ENCODE peak calls at places on chromosomes 1 and 21, in five cellular contexts. E, O, I, W and Q are unnamed samples.

GRCh38 chr1:247360991-247361721 is 29.5 kb upstream of the ZNF496 start:
- DNase-seq in E (no peak), O (no peak), I (no peak), W (no peak), Q (peak)

GRCh38 chr1:155064109-155064812 is 721 bp downstream of the EFNA4 start:
- DNase-seq in E (no peak), W (peak), O (no peak), I (no peak), Q (peak)

GRCh38 chr1:183734600-183735036 is 70.3 kb upstream of the RGL1 start:
- DNase-seq in E (no peak), W (no peak), O (no peak), I (no peak), Q (peak)

GRCh38 chr21:42097860-42098259 is 26.7 kb downstream of the UMODL1 start:
- DNase-seq in I (no peak), O (peak), E (no peak), W (no peak), Q (peak)

GRCh38 chr1:178768423-178768822 is 43.4 kb downstream of the RALGPS2 start:
- DNase-seq in W (peak), I (peak), E (no peak), O (no peak), Q (no peak)

GRCh38 chr1:41342774-41343355 is 18.4 kb upstream of the FOXO6 start:
- DNase-seq in O (no peak), E (no peak), W (no peak), I (no peak), Q (no peak)

GRCh38 chr1:170402451-170403311 is 129.3 kb upstream of the GORAB start:
- DNase-seq in I (no peak), E (no peak), W (no peak), O (no peak), Q (no peak)

GRCh38 chr1:78560811-78561210 is 59.4 kb upstream of the IFI44L start:
- DNase-seq in O (no peak), I (no peak), E (no peak), W (no peak), Q (no peak)

GRCh38 chr21:28410264-28410663 is 582.4 kb downstream of the LTN1 start:
- DNase-seq in I (no peak), W (peak), E (no peak), O (no peak), Q (no peak)

GRCh38 chr1:220895412-220895946 is 16.2 kb downstream of the HLX start:
- DNase-seq in E (no peak), W (no peak), I (no peak), O (no peak), Q (no peak)

GRCh38 chr1:16183157-16183556 is 27.3 kb upstream of the EPHA2 start:
- DNase-seq in W (no peak), E (no peak), O (no peak), I (no peak), Q (peak)

GRCh38 chr1:198520524-198521254 is 19.8 kb downstream of the ATP6V1G3 start:
- DNase-seq in E (peak), I (no peak), W (no peak), O (no peak), Q (no peak)

GRCh38 chr1:6233376-6233775 is 2.4 kb downstream of the ICMT start:
- DNase-seq in E (no peak), O (no peak), I (no peak), W (no peak), Q (no peak)

GRCh38 chr1:84688461-84689061 is 1.7 kb downstream of the SSX2IP start:
- DNase-seq in O (no peak), E (no peak), I (peak), W (no peak), Q (no peak)

GRCh38 chr1:218886472-218886871 is 287.2 kb upstream of the LYPLAL1 start:
- DNase-seq in E (no peak), W (no peak), O (no peak), I (no peak), Q (peak)

GRCh38 chr1:211829343-211830054 is 1.1 kb downstream of the LPGAT1 start:
- DNase-seq in O (peak), I (peak), E (no peak), W (peak), Q (no peak)

GRCh38 chr1:107677674-107678073 is 287.3 kb downstream of the VAV3 start:
- DNase-seq in E (no peak), W (no peak), I (no peak), O (no peak), Q (no peak)

GRCh38 chr21:15895142-15896106 is 165.6 kb downstream of the USP25 start:
- DNase-seq in I (no peak), O (no peak), E (no peak), W (no peak), Q (peak)

GRCh38 chr1:21335750-21336168 is 45.5 kb upstream of the ECE1 start:
- DNase-seq in O (no peak), I (no peak), E (no peak), W (peak), Q (no peak)

GRCh38 chr1:116453481-116453880 is 80.4 kb downstream of the ATP1A1 start:
- DNase-seq in I (no peak), E (no peak), W (no peak), O (no peak), Q (no peak)

GRCh38 chr21:25402134-25402957 is 204.9 kb downstream of the MRPL39 start:
- DNase-seq in W (no peak), O (no peak), E (no peak), I (no peak), Q (no peak)

GRCh38 chr1:50959303-50959912 is 659 bp downstream of the FAF1 start:
- DNase-seq in O (no peak), W (peak), E (no peak), I (peak), Q (peak)

GRCh38 chr1:222817529-222817928 is 2.7 kb downstream of the DISP1 start:
- DNase-seq in W (peak), I (no peak), E (no peak), O (peak), Q (peak)

GRCh38 chr1:85121744-85122143 is 73.4 kb upstream of the MCOLN3 start:
- DNase-seq in W (no peak), E (no peak), O (no peak), I (no peak), Q (peak)

GRCh38 chr21:34091032-34091431 is 17.7 kb downstream of the MRPS6 start:
- DNase-seq in W (no peak), O (no peak), E (no peak), I (no peak), Q (no peak)

GRCh38 chr1:169924829-169925228 is 31.1 kb upstream of the SCYL3 start:
- DNase-seq in W (no peak), I (no peak), E (no peak), O (no peak), Q (no peak)

GRCh38 chr1:86191958-86192357 is 35.4 kb upstream of the COL24A1 start:
- DNase-seq in W (no peak), O (no peak), E (no peak), I (no peak), Q (peak)

GRCh38 chr1:17671314-17671705 is 83.8 kb upstream of the ACTL8 start:
- DNase-seq in I (no peak), W (peak), O (no peak), E (no peak), Q (no peak)

GRCh38 chr1:13783551-13783950 is 83.6 kb downstream of the PRDM2 start:
- DNase-seq in E (no peak), O (no peak), W (no peak), I (no peak), Q (peak)

GRCh38 chr1:215539803-215540575 is 27.1 kb upstream of the KCTD3 start:
- DNase-seq in W (no peak), O (no peak), I (no peak), E (no peak), Q (peak)

GRCh38 chr1:38826886-38827285 is 32.7 kb downstream of the RRAGC start:
- DNase-seq in I (no peak), W (no peak), E (no peak), O (no peak), Q (no peak)

GRCh38 chr1:47624531-47624930 is 186.7 kb downstream of the FOXD2 start:
- DNase-seq in I (peak), W (no peak), E (no peak), O (no peak), Q (no peak)

GRCh38 chr1:167103236-167103894 is 9.5 kb downstream of the STYXL2 start:
- DNase-seq in I (no peak), E (no peak), O (no peak), W (no peak), Q (no peak)

GRCh38 chr1:218384576-218384975 is 39.4 kb downstream of the TGFB2 start:
- DNase-seq in W (no peak), O (no peak), E (no peak), I (no peak), Q (peak)

DNA sequence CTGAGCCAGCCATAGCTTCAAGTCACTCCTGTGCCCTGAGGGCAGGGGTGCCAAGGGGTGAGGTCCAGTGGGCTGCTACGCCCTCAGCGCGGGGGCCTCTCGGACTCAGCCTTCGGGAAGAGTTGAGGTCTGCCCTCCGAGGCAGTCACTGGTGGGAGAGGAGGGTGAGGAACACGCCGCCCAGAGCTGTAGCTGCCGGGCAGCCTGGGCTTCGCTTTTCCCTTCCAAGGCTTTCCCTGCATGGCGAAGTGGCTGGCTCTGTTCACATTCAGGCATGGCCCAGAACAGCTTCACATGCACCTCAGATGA is 43.0 kb upstream of the C1orf174 start:
- DNase-seq in W (no peak), O (no peak), I (no peak), E (no peak), Q (no peak)
- TF ChIP-seq RCOR1 in W (no peak), O (no peak), I (no peak), E (no peak), Q (no peak)

GRCh38 chr1:46197551-46198025 is 646 bp downstream of the POMGNT1 start:
- DNase-seq in O (no peak), E (no peak), I (peak), W (peak), Q (no peak)

GRCh38 chr1:46191033-46191701 is 7.1 kb downstream of the POMGNT1 start:
- DNase-seq in W (no peak), I (no peak), E (no peak), O (no peak), Q (peak)

GRCh38 chr1:46194641-46195179 is 3.5 kb downstream of the POMGNT1 start:
- DNase-seq in I (no peak), O (no peak), E (no peak), W (no peak), Q (no peak)

GRCh38 chr1:46196609-46197008 is 1.6 kb downstream of the POMGNT1 start:
- DNase-seq in O (no peak), I (no peak), E (no peak), W (no peak), Q (no peak)

GRCh38 chr1:46193984-46194570 is 4.2 kb downstream of the POMGNT1 start:
- DNase-seq in O (no peak), W (no peak), I (no peak), E (no peak), Q (no peak)
- H3K27ac ChIP-seq in O (no peak), W (no peak), I (no peak), E (no peak), Q (no peak)

GRCh38 chr1:162903246-162903645 is 42.3 kb upstream of the CCDC190 start:
- DNase-seq in O (no peak), E (no peak), I (no peak), W (no peak), Q (no peak)

GRCh38 chr1:162904579-162904978 is 43.6 kb upstream of the CCDC190 start:
- DNase-seq in E (no peak), O (no peak), W (no peak), I (no peak), Q (no peak)

GRCh38 chr1:162904023-162904422 is 43.0 kb upstream of the CCDC190 start:
- DNase-seq in I (no peak), W (no peak), E (no peak), O (no peak), Q (no peak)

GRCh38 chr1:162902372-162902771 is 41.4 kb upstream of the CCDC190 start:
- DNase-seq in I (no peak), E (no peak), O (no peak), W (no peak), Q (peak)

DNA sequence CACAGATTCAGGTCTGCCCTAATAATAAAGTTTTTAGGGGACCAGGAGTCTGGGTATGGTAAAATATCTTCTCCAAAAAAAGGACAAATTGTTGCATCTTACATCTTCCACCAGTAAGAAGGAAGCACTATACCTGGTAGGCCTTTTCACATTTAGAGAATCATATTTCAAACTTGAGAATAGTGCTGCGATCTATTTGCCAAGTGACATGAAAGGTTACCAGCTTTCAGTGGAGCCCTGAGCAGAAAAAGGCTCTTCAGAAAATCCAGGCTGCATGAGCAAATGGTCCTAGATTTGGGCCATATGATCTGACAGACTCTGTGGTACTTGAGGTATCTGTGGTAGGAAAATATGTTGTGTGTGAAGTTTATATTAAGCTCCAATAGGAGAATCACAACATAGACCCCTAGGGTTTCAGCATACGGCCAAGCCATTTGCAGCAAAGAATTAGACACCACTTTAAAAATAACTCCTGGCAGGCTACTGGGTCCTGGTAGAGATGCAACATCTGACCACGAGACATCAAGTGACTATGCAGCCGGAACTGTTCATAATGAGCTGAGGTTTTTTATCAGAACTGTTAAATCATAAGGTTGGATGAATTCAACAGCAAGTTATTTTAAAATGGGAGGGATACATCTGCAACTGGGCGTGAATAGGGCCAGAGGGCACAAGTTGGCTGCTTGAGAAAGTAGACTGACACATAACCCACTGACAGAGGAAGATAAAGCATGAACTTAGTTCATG is 38.6 kb upstream of the CCDC190 start:
- DNase-seq in I (no peak), E (no peak), O (no peak), W (no peak), Q (peak)
- TF ChIP-seq RCOR1 in I (no peak), E (no peak), O (no peak), W (no peak), Q (no peak)

GRCh38 chr1:52926864-52927218 is 235 bp upstream of the SCP2 start:
- DNase-seq in O (no peak), E (no peak), W (no peak), I (no peak), Q (no peak)
- H3K27ac ChIP-seq in O (peak), E (no peak), W (no peak), I (peak), Q (peak)

GRCh38 chr1:20198296-20198695 is 12.0 kb upstream of the PLA2G2C start:
- DNase-seq in O (no peak), E (no peak), I (no peak), W (no peak), Q (no peak)
- TF ChIP-seq RCOR1 in O (no peak), E (no peak), I (no peak), W (no peak), Q (no peak)

GRCh38 chr1:66415326-66415725 is 118.6 kb upstream of the SGIP1 start:
- DNase-seq in W (no peak), E (no peak), O (no peak), I (no peak), Q (peak)

GRCh38 chr1:66416295-66416694 is 117.7 kb upstream of the SGIP1 start:
- DNase-seq in O (no peak), W (no peak), E (no peak), I (no peak), Q (peak)

GRCh38 chr1:66412689-66413088 is 121.3 kb upstream of the SGIP1 start:
- DNase-seq in I (no peak), E (no peak), O (no peak), W (no peak), Q (peak)

GRCh38 chr1:66415830-66416229 is 118.1 kb upstream of the SGIP1 start:
- DNase-seq in I (no peak), O (no peak), W (no peak), E (no peak), Q (no peak)

GRCh38 chr1:66413139-66413755 is 120.7 kb upstream of the SGIP1 start:
- DNase-seq in I (no peak), O (no peak), W (no peak), E (no peak), Q (no peak)
- H3K27ac ChIP-seq in I (no peak), O (no peak), W (no peak), E (no peak), Q (peak)

GRCh38 chr1:71526824-71527223 is 446.0 kb upstream of the ZRANB2 start:
- DNase-seq in W (no peak), O (no peak), I (no peak), E (no peak), Q (no peak)
- TF ChIP-seq RCOR1 in W (no peak), O (no peak), I (no peak), E (no peak), Q (no peak)